ENCODE peak calls at places on chromosomes 3 and 15, in eight cellular contexts. One of them, this sample, is unnamed.

GRCh38 chr3:50237133-50237651 is 1.2 kb downstream of the GNAI2 start:
- DNase-seq in A549: no peak
- DNase-seq in GM13977: peak; percentile 45
- DNase-seq in HFFc6: no peak
- DNase-seq in nephron progenitor cell: peak; percentile 40
- DNase-seq in Calu3: no peak
- DNase-seq in transverse colon: no peak
- DNase-seq in HCT116: no peak
- DNase-seq in this sample: peak; percentile 29

GRCh38 chr3:101827211-101828174 is 21.8 kb upstream of the NFKBIZ start:
- DNase-seq in A549: peak; percentile 67
- DNase-seq in GM13977: peak; percentile 69
- DNase-seq in HFFc6: peak; percentile 48
- DNase-seq in nephron progenitor cell: peak; percentile 63
- DNase-seq in Calu3: peak; percentile 55
- DNase-seq in transverse colon: peak; percentile 84
- DNase-seq in HCT116: peak; percentile 52
- DNase-seq in this sample: peak; percentile 75

GRCh38 chr15:36177590-36178281 is 401.7 kb upstream of the CDIN1 start:
- DNase-seq in A549: peak; percentile 81
- DNase-seq in GM13977: no peak
- DNase-seq in HFFc6: peak; percentile 17
- DNase-seq in nephron progenitor cell: no peak
- DNase-seq in Calu3: peak; percentile 1
- DNase-seq in transverse colon: no peak
- DNase-seq in HCT116: no peak
- DNase-seq in this sample: no peak

GRCh38 chr3:176867681-176868663 is 329.3 kb downstream of the TBL1XR1 start:
- DNase-seq in A549: no peak
- DNase-seq in GM13977: no peak
- DNase-seq in HFFc6: no peak
- DNase-seq in nephron progenitor cell: no peak
- DNase-seq in Calu3: peak; percentile 57
- DNase-seq in transverse colon: peak; percentile 40
- DNase-seq in HCT116: no peak
- DNase-seq in this sample: no peak

GRCh38 chr3:115108614-115109013 is 38.5 kb downstream of the ZBTB20 start:
- DNase-seq in A549: no peak
- DNase-seq in GM13977: no peak
- DNase-seq in HFFc6: no peak
- DNase-seq in nephron progenitor cell: no peak
- DNase-seq in Calu3: no peak
- DNase-seq in transverse colon: no peak
- DNase-seq in HCT116: no peak
- DNase-seq in this sample: no peak

GRCh38 chr3:175179055-175179454 is 319.9 kb downstream of the NAALADL2 start:
- DNase-seq in A549: peak; percentile 31
- DNase-seq in GM13977: no peak
- DNase-seq in HFFc6: no peak
- DNase-seq in nephron progenitor cell: no peak
- DNase-seq in Calu3: no peak
- DNase-seq in transverse colon: no peak
- DNase-seq in HCT116: no peak
- DNase-seq in this sample: no peak

GRCh38 chr3:4340077-4340410 is 36.9 kb downstream of the SETMAR start:
- DNase-seq in A549: no peak
- DNase-seq in GM13977: no peak
- DNase-seq in HFFc6: no peak
- DNase-seq in nephron progenitor cell: no peak
- DNase-seq in Calu3: no peak
- DNase-seq in transverse colon: no peak
- DNase-seq in HCT116: no peak
- DNase-seq in this sample: no peak

GRCh38 chr15:40065166-40065565 is 26.2 kb upstream of the SRP14 start:
- DNase-seq in A549: no peak
- DNase-seq in GM13977: no peak
- DNase-seq in HFFc6: no peak
- DNase-seq in nephron progenitor cell: no peak
- DNase-seq in Calu3: no peak
- DNase-seq in transverse colon: no peak
- DNase-seq in HCT116: no peak
- DNase-seq in this sample: no peak

GRCh38 chr3:98784666-98785600 is 21.8 kb downstream of the ST3GAL6 start:
- DNase-seq in A549: no peak
- DNase-seq in GM13977: no peak
- DNase-seq in HFFc6: peak; percentile 84
- DNase-seq in nephron progenitor cell: no peak
- DNase-seq in Calu3: no peak
- DNase-seq in transverse colon: no peak
- DNase-seq in HCT116: no peak
- DNase-seq in this sample: no peak

GRCh38 chr15:40853241-40853890 is 9.5 kb downstream of the SPINT1 start:
- DNase-seq in A549: no peak
- DNase-seq in GM13977: no peak
- DNase-seq in HFFc6: no peak
- DNase-seq in nephron progenitor cell: no peak
- DNase-seq in Calu3: no peak
- DNase-seq in transverse colon: no peak
- DNase-seq in HCT116: no peak
- DNase-seq in this sample: no peak

GRCh38 chr3:16427309-16427965 is 86.1 kb downstream of the RFTN1 start:
- DNase-seq in A549: peak; percentile 21
- DNase-seq in GM13977: no peak
- DNase-seq in HFFc6: peak; percentile 84
- DNase-seq in nephron progenitor cell: no peak
- DNase-seq in Calu3: no peak
- DNase-seq in transverse colon: peak; percentile 14
- DNase-seq in HCT116: no peak
- DNase-seq in this sample: no peak

GRCh38 chr3:187985636-187986035 is 168.3 kb upstream of the LPP start:
- DNase-seq in A549: no peak
- DNase-seq in GM13977: no peak
- DNase-seq in HFFc6: peak; percentile 22
- DNase-seq in nephron progenitor cell: no peak
- DNase-seq in Calu3: no peak
- DNase-seq in transverse colon: no peak
- DNase-seq in HCT116: no peak
- DNase-seq in this sample: no peak

GRCh38 chr3:174863488-174863887 is 4.4 kb downstream of the NAALADL2 start:
- DNase-seq in A549: no peak
- DNase-seq in GM13977: no peak
- DNase-seq in HFFc6: peak; percentile 52
- DNase-seq in nephron progenitor cell: no peak
- DNase-seq in Calu3: peak; percentile 77
- DNase-seq in transverse colon: no peak
- DNase-seq in HCT116: peak; percentile 39
- DNase-seq in this sample: no peak

GRCh38 chr15:64544450-64544849 is 84.1 kb downstream of the ZNF609 start:
- DNase-seq in A549: no peak
- DNase-seq in GM13977: no peak
- DNase-seq in HFFc6: no peak
- DNase-seq in nephron progenitor cell: no peak
- DNase-seq in Calu3: no peak
- DNase-seq in transverse colon: no peak
- DNase-seq in HCT116: no peak
- DNase-seq in this sample: no peak

GRCh38 chr3:5035692-5036535 is 56.7 kb downstream of the BHLHE40 start:
- DNase-seq in A549: no peak
- DNase-seq in GM13977: no peak
- DNase-seq in HFFc6: no peak
- DNase-seq in nephron progenitor cell: no peak
- DNase-seq in Calu3: no peak
- DNase-seq in transverse colon: no peak
- DNase-seq in HCT116: no peak
- DNase-seq in this sample: no peak

GRCh38 chr3:36992806-36993325 is at the start of gene EPM2AIP1:
- DNase-seq in A549: no peak
- DNase-seq in GM13977: no peak
- DNase-seq in HFFc6: no peak
- DNase-seq in nephron progenitor cell: peak; percentile 80
- DNase-seq in Calu3: no peak
- DNase-seq in transverse colon: no peak
- DNase-seq in HCT116: no peak
- DNase-seq in this sample: no peak
- TF ChIP-seq CTCF in A549: no peak
- TF ChIP-seq CTCF in GM13977: peak; percentile 33
- TF ChIP-seq CTCF in HFFc6: peak; percentile 54
- TF ChIP-seq CTCF in nephron progenitor cell: peak; percentile 14
- TF ChIP-seq CTCF in Calu3: no peak
- TF ChIP-seq CTCF in transverse colon: peak; percentile 59
- TF ChIP-seq CTCF in HCT116: no peak
- TF ChIP-seq CTCF in this sample: no peak

DNA sequence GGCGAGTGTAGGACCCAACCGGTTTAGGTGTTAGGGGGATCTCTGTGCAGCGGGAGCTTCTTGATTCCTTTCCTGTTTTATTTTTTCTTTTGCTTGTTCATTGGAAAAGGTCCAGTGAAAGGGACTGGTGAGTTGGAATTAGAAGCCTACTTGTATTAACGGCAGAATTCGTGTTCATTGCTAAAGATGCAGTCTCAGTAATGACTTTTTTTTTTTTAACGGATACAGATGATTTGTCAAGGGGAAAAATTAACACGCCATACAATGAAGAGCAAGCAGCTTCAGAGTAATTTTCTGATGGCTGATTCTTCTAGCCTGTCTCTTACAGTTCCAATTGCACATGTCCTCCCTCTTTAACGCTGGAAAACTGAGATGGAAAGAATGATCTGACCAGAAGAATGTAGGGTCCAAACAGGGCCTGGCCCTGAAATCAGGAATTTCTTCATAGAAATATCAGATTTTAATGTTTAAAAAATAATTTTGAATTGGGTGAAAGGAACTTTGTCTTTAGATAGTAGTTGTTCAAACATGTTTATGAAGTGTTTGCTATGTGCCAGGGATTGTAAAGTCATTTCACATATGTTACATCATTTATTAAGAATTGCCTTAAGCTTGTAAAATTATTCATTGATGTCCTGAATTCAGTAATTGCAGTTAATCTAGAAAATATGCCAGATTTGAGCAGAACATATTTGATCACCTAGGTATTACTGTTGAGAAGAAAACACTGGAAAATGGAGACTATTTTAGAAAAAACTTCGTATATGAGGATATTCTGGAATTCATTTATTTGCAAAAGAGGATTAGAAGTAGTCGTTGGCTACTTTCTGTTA is 1.4 kb downstream of the MAPK6 start:
- DNase-seq in A549: no peak
- DNase-seq in GM13977: no peak
- DNase-seq in HFFc6: no peak
- DNase-seq in nephron progenitor cell: no peak
- DNase-seq in Calu3: no peak
- DNase-seq in transverse colon: no peak
- DNase-seq in HCT116: no peak
- DNase-seq in this sample: no peak
- TF ChIP-seq CTCF in A549: no peak
- TF ChIP-seq CTCF in GM13977: no peak
- TF ChIP-seq CTCF in HFFc6: no peak
- TF ChIP-seq CTCF in nephron progenitor cell: no peak
- TF ChIP-seq CTCF in Calu3: no peak
- TF ChIP-seq CTCF in transverse colon: no peak
- TF ChIP-seq CTCF in HCT116: no peak
- TF ChIP-seq CTCF in this sample: no peak

GRCh38 chr3:47245271-47245670 is 37.3 kb downstream of the KIF9 start:
- DNase-seq in A549: no peak
- DNase-seq in GM13977: no peak
- DNase-seq in HFFc6: no peak
- DNase-seq in nephron progenitor cell: no peak
- DNase-seq in Calu3: no peak
- DNase-seq in transverse colon: no peak
- DNase-seq in HCT116: no peak
- DNase-seq in this sample: no peak

GRCh38 chr3:47244531-47245100 is 38.0 kb downstream of the KIF9 start:
- DNase-seq in A549: no peak
- DNase-seq in GM13977: no peak
- DNase-seq in HFFc6: no peak
- DNase-seq in nephron progenitor cell: no peak
- DNase-seq in Calu3: no peak
- DNase-seq in transverse colon: no peak
- DNase-seq in HCT116: no peak
- DNase-seq in this sample: no peak

GRCh38 chr3:47251689-47252088 is 30.9 kb downstream of the KIF9 start:
- DNase-seq in A549: no peak
- DNase-seq in GM13977: no peak
- DNase-seq in HFFc6: no peak
- DNase-seq in nephron progenitor cell: no peak
- DNase-seq in Calu3: no peak
- DNase-seq in transverse colon: no peak
- DNase-seq in HCT116: no peak
- DNase-seq in this sample: no peak

GRCh38 chr3:47247131-47248064 is 35.2 kb downstream of the KIF9 start:
- DNase-seq in A549: no peak
- DNase-seq in GM13977: no peak
- DNase-seq in HFFc6: no peak
- DNase-seq in nephron progenitor cell: no peak
- DNase-seq in Calu3: no peak
- DNase-seq in transverse colon: no peak
- DNase-seq in HCT116: no peak
- DNase-seq in this sample: no peak

GRCh38 chr3:47250309-47251060 is 32.1 kb downstream of the KIF9 start:
- DNase-seq in A549: peak; percentile 41
- DNase-seq in GM13977: peak; percentile 46
- DNase-seq in HFFc6: peak; percentile 31
- DNase-seq in nephron progenitor cell: peak; percentile 11
- DNase-seq in Calu3: peak; percentile 51
- DNase-seq in transverse colon: peak; percentile 15
- DNase-seq in HCT116: peak; percentile 41
- DNase-seq in this sample: no peak
- TF ChIP-seq CTCF in A549: peak; percentile 32
- TF ChIP-seq CTCF in GM13977: peak; percentile 36
- TF ChIP-seq CTCF in HFFc6: peak; percentile 72
- TF ChIP-seq CTCF in nephron progenitor cell: peak; percentile 38
- TF ChIP-seq CTCF in Calu3: peak; percentile 10
- TF ChIP-seq CTCF in transverse colon: peak; percentile 13
- TF ChIP-seq CTCF in HCT116: peak; percentile 62
- TF ChIP-seq CTCF in this sample: no peak

GRCh38 chr3:17972889-17973558 is 230.6 kb upstream of the TBC1D5 start:
- DNase-seq in A549: no peak
- DNase-seq in GM13977: no peak
- DNase-seq in HFFc6: no peak
- DNase-seq in nephron progenitor cell: no peak
- DNase-seq in Calu3: no peak
- DNase-seq in transverse colon: no peak
- DNase-seq in HCT116: no peak
- DNase-seq in this sample: no peak
- TF ChIP-seq CTCF in A549: no peak
- TF ChIP-seq CTCF in GM13977: no peak
- TF ChIP-seq CTCF in HFFc6: no peak
- TF ChIP-seq CTCF in nephron progenitor cell: no peak
- TF ChIP-seq CTCF in Calu3: no peak
- TF ChIP-seq CTCF in transverse colon: no peak
- TF ChIP-seq CTCF in HCT116: no peak
- TF ChIP-seq CTCF in this sample: no peak

This sample was measured in natural killer cell.